ENCODE peak calls at places on chromosomes 11 and 22, in four cellular contexts. S, C, M and A are unnamed samples.

GRCh38 chr22:43004362-43005035 is 10.4 kb downstream of the PACSIN2 start:
- DNase-seq in C (no peak), M (no peak), S (no peak), A (no peak)

GRCh38 chr11:127998421-127998820 is 588.9 kb downstream of the ETS1 start:
- DNase-seq in C (no peak), S (no peak), M (no peak), A (no peak)

GRCh38 chr11:44592125-44592643 is 26.7 kb downstream of the CD82 start:
- DNase-seq in C (no peak), M (no peak), S (no peak), A (no peak)

GRCh38 chr22:37752189-37753061 is 55.3 kb upstream of the GCAT start:
- DNase-seq in M (no peak), C (no peak), S (peak; percentile 94), A (no peak)

GRCh38 chr11:62553839-62554361 is 7.3 kb upstream of the AHNAK start:
- DNase-seq in C (no peak), S (no peak), M (no peak), A (no peak)

GRCh38 chr11:102239906-102240305 is 77.4 kb upstream of the BIRC3 start:
- DNase-seq in S (no peak), C (no peak), M (no peak), A (no peak)

GRCh38 chr11:116976941-116977570 is 121.2 kb downstream of the SIK3 start:
- DNase-seq in C (no peak), M (no peak), S (no peak), A (no peak)

GRCh38 chr22:46058591-46059519 is 81.9 kb upstream of the WNT7B start:
- DNase-seq in M (no peak), C (no peak), S (peak; percentile 59), A (peak; percentile 10)

GRCh38 chr11:78419327-78419726 is 1.7 kb upstream of the GAB2 start:
- DNase-seq in S (no peak), M (no peak), C (no peak), A (no peak)

GRCh38 chr11:24226606-24227005 is 270.2 kb upstream of the LUZP2 start:
- DNase-seq in M (no peak), S (no peak), C (no peak), A (no peak)

GRCh38 chr11:119307219-119307618 is 9.7 kb downstream of the MCAM start:
- DNase-seq in M (no peak), S (peak; percentile 33), C (no peak), A (no peak)

GRCh38 chr11:31720666-31721199 is 90.4 kb downstream of the PAX6 start:
- DNase-seq in M (no peak), C (no peak), S (no peak), A (no peak)

GRCh38 chr22:22833488-22833887 is 54.1 kb upstream of the IGLL5 start:
- DNase-seq in S (no peak), M (no peak), C (no peak), A (no peak)

GRCh38 chr11:75677275-75677674 is 8.4 kb upstream of the MAP6 start:
- DNase-seq in S (no peak), M (no peak), C (no peak), A (no peak)

GRCh38 chr11:14329702-14330101 is 29.3 kb downstream of the RRAS2 start:
- DNase-seq in S (no peak), M (no peak), C (no peak), A (no peak)

GRCh38 chr11:69263736-69264052 is 30.3 kb upstream of the MYEOV start:
- DNase-seq in M (no peak), C (no peak), S (no peak), A (no peak)

GRCh38 chr11:9700105-9700801 is 36.4 kb downstream of the SWAP70 start:
- DNase-seq in S (no peak), C (no peak), M (no peak), A (no peak)

GRCh38 chr11:131373756-131374155 is 3.3 kb downstream of the NTM start:
- DNase-seq in C (no peak), M (no peak), S (no peak), A (no peak)

GRCh38 chr11:9266132-9266736 is 1.1 kb upstream of the DENND5A start:
- DNase-seq in S (no peak), M (no peak), C (no peak), A (no peak)

GRCh38 chr22:31281733-31282132 is 10.6 kb downstream of the PIK3IP1 start:
- DNase-seq in M (no peak), C (no peak), S (no peak), A (no peak)

GRCh38 chr11:63913866-63914830 is 2.8 kb downstream of the RCOR2 start:
- DNase-seq in C (no peak), S (no peak), M (no peak), A (no peak)

GRCh38 chr11:62552465-62552782 is 5.8 kb upstream of the AHNAK start:
- DNase-seq in C (no peak), M (no peak), S (no peak), A (no peak)

GRCh38 chr22:23856721-23857605 is 712 bp upstream of the SLC2A11 start:
- DNase-seq in M (peak; percentile 72), S (peak; percentile 63), C (no peak), A (peak; percentile 71)

GRCh38 chr11:12101318-12101717 is 9.1 kb upstream of the MICAL2 start:
- DNase-seq in C (no peak), S (no peak), M (no peak), A (no peak)

GRCh38 chr11:111944139-111944538 is 7.0 kb downstream of the DIXDC1 start:
- DNase-seq in S (no peak), M (no peak), C (no peak), A (no peak)

GRCh38 chr11:3090096-3090901 is 33.1 kb upstream of the CARS1 start:
- DNase-seq in C (no peak), S (peak; percentile 31), M (no peak), A (no peak)

GRCh38 chr11:42951266-42951665 is 360.5 kb upstream of the API5 start:
- DNase-seq in S (no peak), C (no peak), M (no peak), A (no peak)

GRCh38 chr11:65915821-65916251 is 3.0 kb downstream of the C11orf68 start:
- DNase-seq in S (no peak), M (no peak), C (no peak), A (no peak)

GRCh38 chr11:2790581-2790925 is 90.8 kb upstream of the KCNQ1OT1 start:
- DNase-seq in S (no peak), M (peak; percentile 39), C (no peak), A (peak; percentile 6)

GRCh38 chr22:33076368-33076767 is 18.2 kb upstream of the SYN3 start:
- DNase-seq in S (no peak), C (no peak), M (no peak), A (no peak)

GRCh38 chr11:1019321-1019910 is 17.1 kb downstream of the MUC6 start:
- DNase-seq in C (no peak), S (no peak), M (no peak), A (no peak)

GRCh38 chr22:47129902-47130301 is 367.5 kb downstream of the TBC1D22A start:
- DNase-seq in S (no peak), M (no peak), C (peak; percentile 76), A (no peak)

GRCh38 chr11:101188173-101188572 is 58.6 kb upstream of the PGR start:
- DNase-seq in M (no peak), C (no peak), S (no peak), A (no peak)

DNA sequence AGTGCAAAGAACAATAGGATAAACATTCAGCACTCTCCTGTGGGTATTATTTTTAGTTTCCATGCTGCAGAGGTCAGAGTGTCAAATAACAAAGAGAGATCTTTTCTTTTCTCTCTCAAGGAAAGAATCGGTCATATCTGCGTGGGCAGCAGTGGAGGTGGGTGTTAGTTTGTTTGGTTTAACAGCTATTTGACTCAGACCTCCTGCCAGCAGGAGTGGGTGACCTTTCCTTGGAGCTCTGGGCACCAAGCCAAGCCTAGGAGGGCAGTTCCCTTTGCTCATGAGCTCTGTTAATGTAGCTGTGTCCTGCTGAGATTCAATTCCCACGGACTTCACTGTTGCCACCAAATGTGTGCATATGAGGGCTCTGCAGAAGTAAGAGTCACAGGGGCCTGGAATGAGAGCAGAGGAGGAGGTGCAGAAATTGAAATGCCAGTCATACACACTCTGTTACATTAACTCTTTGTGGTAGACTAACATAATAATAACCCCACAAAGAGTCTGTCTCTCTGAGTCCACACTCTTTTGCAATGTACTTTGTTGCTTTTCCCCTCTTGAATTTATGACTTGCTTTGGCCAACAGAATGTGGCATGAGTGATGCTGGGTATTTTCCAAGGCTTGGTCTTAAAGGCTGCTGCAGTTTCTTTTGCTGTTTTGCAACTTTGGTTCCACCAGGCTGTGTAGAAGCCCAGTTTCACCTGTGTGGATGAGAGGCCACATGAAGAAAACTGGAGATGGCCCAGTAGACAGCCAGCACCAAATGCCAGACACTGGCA is 76.0 kb upstream of the GRK3 start:
- DNase-seq in S (peak; percentile 25), C (no peak), M (no peak), A (no peak)
- TF ChIP-seq TEAD4 in S (no peak), C (no peak), M (no peak), A (no peak)

GRCh38 chr11:134038897-134039470 is 29.9 kb upstream of the JAM3 start:
- DNase-seq in S (no peak), M (no peak), C (no peak), A (no peak)
- TF ChIP-seq TEAD4 in S (no peak), M (no peak), C (no peak), A (no peak)

DNA sequence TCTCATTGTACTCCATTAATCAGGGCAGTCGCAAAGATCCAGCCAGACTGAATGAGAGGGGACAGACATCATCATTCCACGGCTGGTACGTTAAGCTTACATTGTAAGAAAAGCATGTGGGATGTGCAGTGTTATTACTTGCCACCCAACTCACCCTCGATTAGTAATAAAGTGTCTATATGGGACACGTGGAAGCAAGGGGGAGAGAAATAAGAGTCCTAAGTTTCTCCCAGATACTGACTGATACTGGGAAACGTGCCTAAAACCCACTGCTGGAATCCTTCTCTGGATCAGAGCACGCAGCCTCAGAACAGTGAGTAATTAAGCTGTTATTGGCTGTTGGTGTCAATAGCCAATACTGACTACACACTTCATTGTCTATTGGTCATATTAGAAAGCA is 537.7 kb upstream of the B3GAT1 start:
- DNase-seq in M (no peak), C (no peak), S (no peak), A (no peak)
- TF ChIP-seq TEAD4 in M (no peak), C (no peak), S (no peak), A (no peak)

GRCh38 chr22:41782316-41782715 is 18.2 kb upstream of the CCDC134 start:
- DNase-seq in M (no peak), C (no peak), S (no peak), A (no peak)
- TF ChIP-seq TEAD4 in M (no peak), C (no peak), S (no peak), A (no peak)

DNA sequence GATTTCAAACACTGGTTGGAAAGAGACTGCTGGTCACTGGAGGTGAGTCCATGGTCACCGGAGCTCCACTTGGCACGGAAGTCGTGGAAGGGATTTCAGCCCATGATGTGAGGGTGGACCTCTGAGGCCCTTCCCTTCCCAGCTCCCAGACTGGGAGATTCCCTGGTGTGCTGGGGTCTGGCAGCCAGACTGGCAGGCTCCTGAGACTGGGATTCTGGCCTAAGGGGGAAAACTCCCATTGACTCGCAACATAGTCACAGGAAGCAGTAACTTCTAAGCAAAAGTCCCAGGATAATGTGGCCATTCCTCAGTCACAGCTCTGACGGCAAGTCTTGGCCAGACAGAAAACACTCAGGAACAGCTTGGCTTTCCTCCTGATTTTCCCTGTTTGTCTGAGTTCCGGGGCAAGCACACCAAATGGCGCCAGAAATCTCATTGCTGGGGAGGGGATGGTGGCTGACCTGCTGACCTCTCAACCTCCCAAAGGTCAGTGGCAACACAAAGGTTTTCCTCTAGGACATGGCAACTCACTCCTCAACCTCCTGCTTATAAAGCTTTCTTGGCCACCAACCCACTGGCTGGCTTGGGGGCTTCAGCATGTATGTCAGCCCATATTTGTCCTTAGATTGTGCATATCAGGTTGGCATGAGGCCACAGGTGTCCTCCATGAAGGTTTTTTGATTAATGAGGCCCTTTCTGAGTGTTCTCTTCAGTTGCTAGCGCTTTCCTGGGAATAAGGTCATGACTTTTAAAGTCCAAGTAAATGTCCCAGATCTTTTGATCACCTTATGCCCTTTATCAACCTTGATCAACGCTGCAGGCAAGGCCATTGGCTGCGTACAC is 99.5 kb downstream of the CCDC81 start:
- DNase-seq in C (no peak), S (no peak), M (no peak), A (no peak)
- TF ChIP-seq TEAD4 in C (no peak), S (no peak), M (no peak), A (no peak)